ENCODE peak calls at places on chromosomes 5 and 9, in five cellular contexts. I is hypothalamus; T is activated T-helper 1 cell treated with anti-CD3 and anti-CD28 coated beads, Interleukin-12 subunit alpha, Interleukin-12 subunit beta, Interleukin-2, Interleukin-4 antibody, amounts not matched to agents 30 ng/mL and 10 ng/mL and 1 ng/mL, durations not matched to agents 14 hours and 24 hours and 36 hours; D is HEK293T; X is colonic mucosa. R is an unnamed sample.

GRCh38 chr5:143629871-143630658 is 181.9 kb upstream of the HMHB1 start:
- DNase-seq in I (no peak), T (no peak), D (no peak), X (no peak), R (no peak)

GRCh38 chr9:107566596-107566995 is 77.0 kb upstream of the KLF4 start:
- DNase-seq in I (no peak), T (no peak), D (no peak), X (no peak), R (no peak)

GRCh38 chr5:157603333-157604190 is 28.0 kb upstream of the ADAM19 start:
- DNase-seq in I (no peak), T (peak), D (no peak), X (no peak), R (peak)

GRCh38 chr5:68099327-68099726 is 116.2 kb upstream of the PIK3R1 start:
- DNase-seq in I (no peak), T (no peak), D (no peak), X (no peak), R (no peak)

GRCh38 chr5:148615644-148616283 is 38.6 kb downstream of the HTR4 start:
- DNase-seq in I (no peak), T (no peak), D (no peak), X (no peak), R (no peak)

GRCh38 chr5:61817472-61818326 is 485.6 kb downstream of the ZSWIM6 start:
- DNase-seq in I (no peak), T (no peak), D (peak), X (peak), R (peak)

GRCh38 chr9:113620016-113620376 is 156.5 kb downstream of the RGS3 start:
- DNase-seq in I (no peak), T (no peak), D (no peak), X (no peak), R (no peak)

GRCh38 chr5:73529081-73529480 is 30.8 kb downstream of the BTF3 start:
- DNase-seq in I (no peak), T (no peak), D (no peak), X (no peak), R (no peak)

GRCh38 chr9:75803130-75803529 is 87.3 kb upstream of the PCSK5 start:
- DNase-seq in I (no peak), T (no peak), D (no peak), X (no peak), R (no peak)

GRCh38 chr9:128422783-128423150 is 2.1 kb downstream of the CERCAM start:
- DNase-seq in I (no peak), T (no peak), D (no peak), X (no peak), R (no peak)

GRCh38 chr9:133560944-133561343 is 26.4 kb downstream of the ADAMTSL2 start:
- DNase-seq in I (no peak), T (no peak), D (no peak), X (no peak), R (no peak)

GRCh38 chr9:109507421-109507838 is 9.3 kb upstream of the PTPN3 start:
- DNase-seq in I (no peak), T (no peak), D (no peak), X (no peak), R (no peak)

GRCh38 chr5:174798411-174798930 is 74.1 kb downstream of the MSX2 start:
- DNase-seq in I (no peak), T (no peak), D (no peak), X (no peak), R (no peak)

GRCh38 chr5:74035521-74035937 is 409.5 kb downstream of the ARHGEF28 start:
- DNase-seq in I (no peak), T (no peak), D (peak), X (peak), R (peak)

GRCh38 chr9:3787628-3788027 is 261.8 kb upstream of the RFX3 start:
- DNase-seq in I (no peak), T (no peak), D (no peak), X (no peak), R (no peak)

GRCh38 chr9:130715270-130716077 is 21.9 kb downstream of the EXOSC2 start:
- DNase-seq in I (no peak), T (no peak), D (no peak), X (no peak), R (peak)

GRCh38 chr9:133619791-133620190 is 10.6 kb upstream of the FAM163B start:
- DNase-seq in I (no peak), T (peak), D (no peak), X (no peak), R (peak)

GRCh38 chr5:181234455-181235306 is 9.0 kb downstream of the RACK1 start:
- DNase-seq in I (no peak), T (no peak), D (no peak), X (no peak), R (no peak)

GRCh38 chr5:139757727-139758509 is 37.7 kb upstream of the PSD2 start:
- DNase-seq in I (no peak), T (no peak), D (no peak), X (no peak), R (no peak)

GRCh38 chr9:35712762-35713400 is 19.1 kb downstream of the TLN1 start:
- DNase-seq in I (no peak), T (no peak), D (no peak), X (no peak), R (no peak)

GRCh38 chr5:72163349-72163983 is 56.2 kb downstream of the MAP1B start:
- DNase-seq in I (no peak), T (no peak), D (no peak), X (no peak), R (no peak)

GRCh38 chr9:18297532-18297872 is 176.5 kb upstream of the ADAMTSL1 start:
- DNase-seq in I (no peak), T (no peak), D (peak), X (no peak), R (no peak)

GRCh38 chr9:8382777-8383527 is 583.4 kb upstream of the DMAC1 start:
- DNase-seq in I (no peak), T (no peak), D (no peak), X (no peak), R (no peak)

GRCh38 chr9:116647515-116647809 is 39.6 kb upstream of the TRIM32 start:
- DNase-seq in I (no peak), T (no peak), D (no peak), X (no peak), R (no peak)

GRCh38 chr5:157913575-157913974 is 54.6 kb upstream of the CLINT1 start:
- DNase-seq in I (no peak), T (no peak), D (no peak), X (no peak), R (peak)

GRCh38 chr5:149310947-149311675 is 34.2 kb upstream of the GRPEL2 start:
- DNase-seq in I (no peak), T (no peak), D (no peak), X (no peak), R (no peak)

GRCh38 chr9:72623156-72623555 is 101.7 kb downstream of the TMC1 start:
- DNase-seq in I (no peak), T (no peak), D (no peak), X (no peak), R (no peak)

GRCh38 chr9:121281614-121282291 is 13.8 kb downstream of the GSN start:
- DNase-seq in I (no peak), T (no peak), D (no peak), X (peak), R (peak)

GRCh38 chr5:58244819-58245478 is 214.9 kb downstream of the PLK2 start:
- DNase-seq in I (no peak), T (no peak), D (no peak), X (no peak), R (no peak)

GRCh38 chr9:117720555-117720954 is 16.4 kb downstream of the TLR4 start:
- DNase-seq in I (no peak), T (no peak), D (no peak), X (peak), R (peak)

GRCh38 chr9:6054280-6055099 is 39.1 kb upstream of the RANBP6 start:
- DNase-seq in I (peak), T (peak), D (peak), X (peak), R (peak)

GRCh38 chr9:133528887-133529262 is 4.1 kb upstream of the MYMK start:
- DNase-seq in I (no peak), T (no peak), D (no peak), X (no peak), R (no peak)

GRCh38 chr5:95986937-95987520 is 25.4 kb upstream of the ELL2 start:
- DNase-seq in I (no peak), T (no peak), D (no peak), X (no peak), R (peak)

GRCh38 chr5:37721447-37721871 is 118.4 kb downstream of the GDNF start:
- DNase-seq in I (no peak), T (no peak), D (no peak), X (no peak), R (no peak)

GRCh38 chr9:120742951-120743416 is 28.7 kb upstream of the MEGF9 start:
- DNase-seq in I (no peak), T (no peak), D (peak), X (no peak), R (peak)

GRCh38 chr5:317086-317811 is 4.3 kb upstream of the AHRR start:
- DNase-seq in I (no peak), T (peak), D (peak), X (peak), R (peak)

GRCh38 chr9:98263482-98264357 is 8.3 kb upstream of the TBC1D2 start:
- DNase-seq in I (peak), T (peak), D (peak), X (peak), R (peak)

GRCh38 chr9:130555968-130556367 is 23.4 kb upstream of the FUBP3 start:
- DNase-seq in I (no peak), T (no peak), D (no peak), X (no peak), R (no peak)

R was measured in small intestine.